ENCODE peak calls at places on chromosomes 1 and 21, in seven cellular contexts. One of them, this sample, is unnamed.
A peak's percentile ranks its signal among the peaks of the same experiment; 100 is the strongest.

GRCh38 chr21:39564200-39564599 is 48.5 kb upstream of the B3GALT5 start:
- DNase-seq in transverse colon: no peak
- DNase-seq in HCT116: no peak
- DNase-seq in stomach: peak; percentile 72
- DNase-seq in K562: no peak
- DNase-seq in HL-60: no peak
- DNase-seq in HepG2: no peak
- DNase-seq in this sample: peak; percentile 56

GRCh38 chr21:38293765-38294164 is 37.0 kb downstream of the KCNJ15 start:
- DNase-seq in stomach: peak; percentile 64
- DNase-seq in HCT116: no peak
- DNase-seq in K562: peak; percentile 71
- DNase-seq in HepG2: peak; percentile 20
- DNase-seq in HL-60: no peak
- DNase-seq in transverse colon: peak; percentile 63
- DNase-seq in this sample: no peak

GRCh38 chr1:38724160-38725131 is 135.1 kb downstream of the RRAGC start:
- DNase-seq in transverse colon: no peak
- DNase-seq in HL-60: no peak
- DNase-seq in HCT116: no peak
- DNase-seq in stomach: peak; percentile 66
- DNase-seq in HepG2: no peak
- DNase-seq in K562: peak; percentile 31
- DNase-seq in this sample: no peak

GRCh38 chr1:183105449-183105848 is 80.6 kb upstream of the LAMC2 start:
- DNase-seq in HCT116: no peak
- DNase-seq in HepG2: no peak
- DNase-seq in HL-60: no peak
- DNase-seq in transverse colon: no peak
- DNase-seq in stomach: no peak
- DNase-seq in K562: no peak
- DNase-seq in this sample: no peak

GRCh38 chr1:41109316-41110263 is 88.1 kb upstream of the SLFNL1 start:
- DNase-seq in K562: peak; percentile 79
- DNase-seq in stomach: peak; percentile 49
- DNase-seq in HL-60: peak; percentile 79
- DNase-seq in HCT116: peak; percentile 75
- DNase-seq in transverse colon: peak; percentile 20
- DNase-seq in HepG2: peak; percentile 66
- DNase-seq in this sample: no peak

GRCh38 chr1:113871597-113872113 is at the start of gene PTPN22:
- DNase-seq in stomach: peak; percentile 50
- DNase-seq in HL-60: peak; percentile 95
- DNase-seq in transverse colon: peak; percentile 72
- DNase-seq in K562: peak; percentile 65
- DNase-seq in HCT116: no peak
- DNase-seq in HepG2: no peak
- DNase-seq in this sample: no peak

GRCh38 chr1:17587693-17588047 is 48.2 kb downstream of the ARHGEF10L start:
- DNase-seq in HCT116: no peak
- DNase-seq in HepG2: peak; percentile 75
- DNase-seq in stomach: no peak
- DNase-seq in K562: no peak
- DNase-seq in transverse colon: no peak
- DNase-seq in HL-60: no peak
- DNase-seq in this sample: no peak

GRCh38 chr1:23791434-23792047 is 596 bp downstream of the LYPLA2 start:
- DNase-seq in HepG2: no peak
- DNase-seq in K562: peak; percentile 73
- DNase-seq in HL-60: no peak
- DNase-seq in HCT116: no peak
- DNase-seq in stomach: peak; percentile 49
- DNase-seq in transverse colon: peak; percentile 50
- DNase-seq in this sample: no peak

DNA sequence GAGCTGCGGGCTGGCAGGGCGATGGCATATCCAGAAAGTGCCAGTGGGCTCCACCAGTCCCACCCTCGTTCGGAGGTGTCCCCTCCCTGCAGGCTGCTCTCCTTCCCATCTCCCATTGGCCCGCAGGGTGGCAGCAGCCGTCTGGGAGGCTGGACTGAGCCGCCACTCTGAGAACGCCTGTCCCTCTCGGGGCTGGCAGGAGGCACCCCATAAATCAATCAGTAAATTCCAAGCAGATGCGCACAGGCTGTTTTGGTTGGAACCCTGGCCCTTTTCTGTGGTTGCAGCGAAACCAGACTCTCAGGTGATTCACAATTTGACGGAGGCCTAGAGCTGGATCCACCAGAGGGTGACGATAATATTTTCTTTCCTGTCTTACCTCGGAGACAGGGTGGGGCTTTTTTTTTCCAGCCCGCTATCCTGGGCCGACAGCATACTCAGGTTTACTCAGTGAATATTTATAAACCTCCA is 99.7 kb downstream of the GLIS1 start:
- DNase-seq in K562: no peak
- DNase-seq in HL-60: no peak
- DNase-seq in transverse colon: no peak
- DNase-seq in HCT116: peak; percentile 4
- DNase-seq in stomach: peak; percentile 7
- DNase-seq in HepG2: no peak
- DNase-seq in this sample: peak; percentile 28
- TF ChIP-seq CTCF in K562: peak; percentile 24
- TF ChIP-seq CTCF in HL-60: no peak
- TF ChIP-seq CTCF in transverse colon: no peak
- TF ChIP-seq CTCF in HCT116: no peak
- TF ChIP-seq CTCF in stomach: no peak
- TF ChIP-seq CTCF in HepG2: peak; percentile 36
- TF ChIP-seq CTCF in this sample: no peak

GRCh38 chr1:189623336-189623735 is 854.3 kb downstream of the BRINP3 start:
- DNase-seq in HL-60: no peak
- DNase-seq in HepG2: no peak
- DNase-seq in stomach: no peak
- DNase-seq in transverse colon: no peak
- DNase-seq in HCT116: no peak
- DNase-seq in K562: no peak
- DNase-seq in this sample: no peak

GRCh38 chr1:189633658-189634057 is 844.0 kb downstream of the BRINP3 start:
- DNase-seq in HepG2: no peak
- DNase-seq in stomach: no peak
- DNase-seq in K562: no peak
- DNase-seq in HL-60: no peak
- DNase-seq in HCT116: no peak
- DNase-seq in transverse colon: no peak
- DNase-seq in this sample: no peak

GRCh38 chr1:189627427-189627826 is 850.2 kb downstream of the BRINP3 start:
- DNase-seq in transverse colon: no peak
- DNase-seq in stomach: no peak
- DNase-seq in K562: no peak
- DNase-seq in HepG2: no peak
- DNase-seq in HCT116: no peak
- DNase-seq in HL-60: no peak
- DNase-seq in this sample: no peak

GRCh38 chr1:189628857-189629256 is 848.8 kb downstream of the BRINP3 start:
- DNase-seq in K562: no peak
- DNase-seq in HL-60: no peak
- DNase-seq in transverse colon: no peak
- DNase-seq in stomach: no peak
- DNase-seq in HCT116: no peak
- DNase-seq in HepG2: no peak
- DNase-seq in this sample: no peak
- TF ChIP-seq POLR2AphosphoS5 in K562: no peak
- TF ChIP-seq POLR2AphosphoS5 in HL-60: no peak
- TF ChIP-seq POLR2AphosphoS5 in transverse colon: no peak
- TF ChIP-seq POLR2AphosphoS5 in stomach: no peak
- TF ChIP-seq POLR2AphosphoS5 in HCT116: no peak
- TF ChIP-seq POLR2AphosphoS5 in HepG2: no peak
- TF ChIP-seq POLR2AphosphoS5 in this sample: no peak

DNA sequence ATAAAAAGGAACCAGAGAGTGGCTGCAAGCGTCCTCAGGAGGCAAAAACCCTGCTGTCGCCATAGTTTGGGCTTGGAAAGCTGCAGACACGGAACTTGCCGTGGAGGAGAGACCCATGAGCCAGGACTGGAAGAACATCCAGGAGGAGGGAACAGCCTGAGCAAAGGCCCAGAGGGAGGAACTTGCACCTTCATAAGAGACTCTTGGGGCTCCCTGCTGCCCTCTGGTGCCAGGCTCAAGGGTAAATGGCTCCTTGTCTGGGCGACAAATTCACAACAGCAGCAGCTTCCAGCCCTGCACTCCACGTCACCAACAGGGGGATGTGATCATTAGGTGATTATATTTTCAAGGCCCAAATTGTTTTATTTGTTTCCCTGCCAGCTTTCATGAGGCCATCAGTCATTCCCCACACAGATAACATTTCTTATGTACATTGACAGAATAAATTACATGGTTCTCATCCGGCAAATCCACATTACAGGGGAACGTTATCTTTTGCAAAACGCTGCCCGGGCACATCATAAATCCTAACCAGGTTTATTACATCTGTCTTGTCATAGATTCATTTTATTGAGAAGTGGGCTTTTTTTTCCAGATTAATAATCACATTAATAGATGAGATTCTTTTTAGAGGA is 143.0 kb upstream of the GRIK3 start:
- DNase-seq in transverse colon: peak; percentile 13
- DNase-seq in HL-60: peak; percentile 42
- DNase-seq in stomach: no peak
- DNase-seq in K562: peak; percentile 48
- DNase-seq in HepG2: peak; percentile 25
- DNase-seq in HCT116: peak; percentile 64
- DNase-seq in this sample: no peak
- TF ChIP-seq CTCF in transverse colon: no peak
- TF ChIP-seq CTCF in HL-60: peak; percentile 43
- TF ChIP-seq CTCF in stomach: no peak
- TF ChIP-seq CTCF in K562: peak; percentile 63
- TF ChIP-seq CTCF in HepG2: peak; percentile 58
- TF ChIP-seq CTCF in HCT116: peak; percentile 69
- TF ChIP-seq CTCF in this sample: no peak

DNA sequence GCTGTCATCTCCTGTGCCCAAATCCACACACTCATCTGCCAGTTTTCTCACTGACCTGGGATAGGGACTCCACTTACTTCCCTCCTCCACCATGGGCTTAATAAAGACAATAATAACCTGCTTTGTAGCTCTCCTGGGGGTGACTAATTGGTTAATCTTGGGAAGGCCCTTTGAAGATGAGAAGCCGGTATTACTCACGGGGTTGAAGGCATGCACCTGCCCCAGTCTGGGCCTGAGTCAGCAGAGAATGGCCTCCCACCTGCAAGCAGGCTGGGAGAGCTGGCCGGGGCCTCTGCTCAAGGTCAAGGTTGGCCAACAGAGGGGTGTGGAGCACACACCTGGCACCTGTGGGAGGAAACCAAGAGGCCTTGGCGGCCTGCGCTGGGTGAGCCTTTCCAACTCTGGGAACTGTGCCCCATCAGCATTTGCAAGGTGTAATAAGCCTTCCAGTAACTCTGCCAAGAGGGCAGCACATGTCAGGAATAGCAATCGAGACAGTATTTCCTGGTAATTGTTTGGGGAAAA is 49.1 kb downstream of the TOMM20 start:
- DNase-seq in HL-60: no peak
- DNase-seq in stomach: peak; percentile 95
- DNase-seq in HCT116: peak; percentile 92
- DNase-seq in K562: no peak
- DNase-seq in transverse colon: peak; percentile 89
- DNase-seq in HepG2: peak; percentile 71
- DNase-seq in this sample: peak; percentile 82
- TF ChIP-seq POLR2AphosphoS5 in HL-60: no peak
- TF ChIP-seq POLR2AphosphoS5 in stomach: peak; percentile 78
- TF ChIP-seq POLR2AphosphoS5 in HCT116: peak; percentile 75
- TF ChIP-seq POLR2AphosphoS5 in K562: no peak
- TF ChIP-seq POLR2AphosphoS5 in transverse colon: peak; percentile 36
- TF ChIP-seq POLR2AphosphoS5 in HepG2: no peak
- TF ChIP-seq POLR2AphosphoS5 in this sample: peak; percentile 42

GRCh38 chr1:54361342-54361741 is 44.9 kb downstream of the SSBP3 start:
- DNase-seq in HCT116: no peak
- DNase-seq in HL-60: no peak
- DNase-seq in stomach: no peak
- DNase-seq in K562: peak; percentile 30
- DNase-seq in transverse colon: no peak
- DNase-seq in HepG2: no peak
- DNase-seq in this sample: no peak
- TF ChIP-seq CTCF in HCT116: no peak
- TF ChIP-seq CTCF in HL-60: no peak
- TF ChIP-seq CTCF in stomach: no peak
- TF ChIP-seq CTCF in K562: peak; percentile 40
- TF ChIP-seq CTCF in transverse colon: no peak
- TF ChIP-seq CTCF in HepG2: peak; percentile 54
- TF ChIP-seq CTCF in this sample: no peak

DNA sequence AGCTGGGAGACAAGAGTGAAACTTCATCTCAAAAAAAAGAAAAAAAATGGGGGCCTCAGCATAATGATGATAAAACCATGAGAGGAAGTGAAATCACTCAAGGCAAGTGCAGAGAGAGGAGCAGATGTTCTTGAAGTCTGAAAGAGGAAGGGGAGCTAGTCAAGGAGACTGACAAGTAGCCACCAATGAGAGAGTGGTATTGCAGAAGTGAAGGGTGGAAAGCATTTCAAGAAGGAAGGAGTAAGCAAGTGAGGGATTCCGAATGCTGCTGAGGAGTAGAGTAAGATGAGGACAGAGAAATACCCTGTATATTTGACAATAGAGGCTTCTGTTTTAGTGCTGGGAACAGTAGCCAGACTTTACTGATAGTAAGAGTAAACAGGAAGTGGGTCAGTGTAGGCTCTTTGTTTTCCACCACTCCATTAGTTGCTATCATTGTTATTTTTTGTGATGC is 2.9 kb downstream of the TATDN3 start:
- DNase-seq in stomach: no peak
- DNase-seq in HCT116: no peak
- DNase-seq in HepG2: peak; percentile 47
- DNase-seq in HL-60: peak; percentile 84
- DNase-seq in K562: peak; percentile 28
- DNase-seq in transverse colon: no peak
- DNase-seq in this sample: no peak
- TF ChIP-seq POLR2AphosphoS5 in stomach: no peak
- TF ChIP-seq POLR2AphosphoS5 in HCT116: no peak
- TF ChIP-seq POLR2AphosphoS5 in HepG2: no peak
- TF ChIP-seq POLR2AphosphoS5 in HL-60: peak; percentile 56
- TF ChIP-seq POLR2AphosphoS5 in K562: no peak
- TF ChIP-seq POLR2AphosphoS5 in transverse colon: no peak
- TF ChIP-seq POLR2AphosphoS5 in this sample: no peak

GRCh38 chr1:86169625-86170024 is 13.1 kb upstream of the COL24A1 start:
- DNase-seq in HepG2: no peak
- DNase-seq in HL-60: no peak
- DNase-seq in K562: no peak
- DNase-seq in HCT116: no peak
- DNase-seq in stomach: no peak
- DNase-seq in transverse colon: no peak
- DNase-seq in this sample: no peak
- TF ChIP-seq CTCF in HepG2: no peak
- TF ChIP-seq CTCF in HL-60: no peak
- TF ChIP-seq CTCF in K562: no peak
- TF ChIP-seq CTCF in HCT116: no peak
- TF ChIP-seq CTCF in stomach: no peak
- TF ChIP-seq CTCF in transverse colon: no peak
- TF ChIP-seq CTCF in this sample: no peak

This sample was measured in breast epithelium.